ENCODE peak calls at places on chromosomes 16 and 17, in seven cellular contexts. One of them, this sample, is unnamed. For H3K27me3, the result is how much of the 10 kb centered on the place peaks cover.

GRCh38 chr17:53166736-53167135 is 656.0 kb upstream of the KIF2B start:
- DNase-seq in AG04450: no peak
- DNase-seq in left lung: no peak
- DNase-seq in MM.1S: no peak
- DNase-seq in CD8-positive, alpha-beta T cell: no peak
- DNase-seq in upper lobe of left lung: no peak
- DNase-seq in IMR-90: no peak
- DNase-seq in this sample: no peak

GRCh38 chr16:72312862-72313261 is 140.9 kb upstream of the PMFBP1 start:
- DNase-seq in AG04450: no peak
- DNase-seq in left lung: no peak
- DNase-seq in MM.1S: no peak
- DNase-seq in CD8-positive, alpha-beta T cell: no peak
- DNase-seq in upper lobe of left lung: no peak
- DNase-seq in IMR-90: peak
- DNase-seq in this sample: no peak

GRCh38 chr16:59048876-59049275 is 314.8 kb upstream of the GOT2 start:
- DNase-seq in AG04450: no peak
- DNase-seq in left lung: no peak
- DNase-seq in MM.1S: no peak
- DNase-seq in CD8-positive, alpha-beta T cell: no peak
- DNase-seq in upper lobe of left lung: no peak
- DNase-seq in IMR-90: no peak
- DNase-seq in this sample: no peak

GRCh38 chr17:47295037-47295873 is 28.5 kb upstream of the EFCAB13 start:
- DNase-seq in AG04450: no peak
- DNase-seq in left lung: no peak
- DNase-seq in MM.1S: no peak
- DNase-seq in CD8-positive, alpha-beta T cell: no peak
- DNase-seq in upper lobe of left lung: no peak
- DNase-seq in IMR-90: no peak
- DNase-seq in this sample: no peak

GRCh38 chr17:40307001-40307690 is 1.8 kb upstream of the RARA start:
- DNase-seq in AG04450: no peak
- DNase-seq in left lung: no peak
- DNase-seq in MM.1S: no peak
- DNase-seq in CD8-positive, alpha-beta T cell: no peak
- DNase-seq in upper lobe of left lung: no peak
- DNase-seq in IMR-90: no peak
- DNase-seq in this sample: no peak

GRCh38 chr16:78984324-78984723 is 616.2 kb downstream of the MAF start:
- DNase-seq in AG04450: no peak
- DNase-seq in left lung: no peak
- DNase-seq in MM.1S: no peak
- DNase-seq in CD8-positive, alpha-beta T cell: no peak
- DNase-seq in upper lobe of left lung: no peak
- DNase-seq in IMR-90: no peak
- DNase-seq in this sample: no peak

GRCh38 chr16:75288596-75289120 is 37.2 kb upstream of the BCAR1 start:
- DNase-seq in AG04450: no peak
- DNase-seq in left lung: no peak
- DNase-seq in MM.1S: no peak
- DNase-seq in CD8-positive, alpha-beta T cell: peak
- DNase-seq in upper lobe of left lung: no peak
- DNase-seq in IMR-90: no peak
- DNase-seq in this sample: peak

GRCh38 chr17:15121426-15121825 is 143.7 kb downstream of the PMP22 start:
- DNase-seq in AG04450: no peak
- DNase-seq in left lung: no peak
- DNase-seq in MM.1S: no peak
- DNase-seq in CD8-positive, alpha-beta T cell: no peak
- DNase-seq in upper lobe of left lung: no peak
- DNase-seq in IMR-90: peak
- DNase-seq in this sample: no peak

GRCh38 chr16:12651765-12652531 is 151.7 kb downstream of the CPPED1 start:
- DNase-seq in AG04450: no peak
- DNase-seq in left lung: no peak
- DNase-seq in MM.1S: no peak
- DNase-seq in CD8-positive, alpha-beta T cell: no peak
- DNase-seq in upper lobe of left lung: no peak
- DNase-seq in IMR-90: no peak
- DNase-seq in this sample: no peak

GRCh38 chr17:81802856-81803643 is 900 bp upstream of the GCGR start:
- DNase-seq in AG04450: no peak
- DNase-seq in left lung: no peak
- DNase-seq in MM.1S: no peak
- DNase-seq in CD8-positive, alpha-beta T cell: no peak
- DNase-seq in upper lobe of left lung: no peak
- DNase-seq in IMR-90: no peak
- DNase-seq in this sample: no peak

GRCh38 chr17:81806461-81807209 is 2.7 kb downstream of the GCGR start:
- DNase-seq in AG04450: no peak
- DNase-seq in left lung: no peak
- DNase-seq in MM.1S: no peak
- DNase-seq in CD8-positive, alpha-beta T cell: no peak
- DNase-seq in upper lobe of left lung: no peak
- DNase-seq in IMR-90: no peak
- DNase-seq in this sample: no peak

GRCh38 chr17:81803728-81804558 is at the start of gene GCGR:
- DNase-seq in AG04450: no peak
- DNase-seq in left lung: no peak
- DNase-seq in MM.1S: no peak
- DNase-seq in CD8-positive, alpha-beta T cell: no peak
- DNase-seq in upper lobe of left lung: no peak
- DNase-seq in IMR-90: no peak
- DNase-seq in this sample: no peak

GRCh38 chr17:81805707-81806460 is 1.9 kb downstream of the GCGR start:
- DNase-seq in AG04450: no peak
- DNase-seq in left lung: no peak
- DNase-seq in MM.1S: no peak
- DNase-seq in CD8-positive, alpha-beta T cell: no peak
- DNase-seq in upper lobe of left lung: no peak
- DNase-seq in IMR-90: no peak
- DNase-seq in this sample: no peak

GRCh38 chr17:81804559-81805399 is 829 bp downstream of the GCGR start:
- DNase-seq in AG04450: no peak
- DNase-seq in left lung: no peak
- DNase-seq in MM.1S: no peak
- DNase-seq in CD8-positive, alpha-beta T cell: no peak
- DNase-seq in upper lobe of left lung: no peak
- DNase-seq in IMR-90: no peak
- DNase-seq in this sample: no peak
- H3K27me3 ChIP-seq in AG04450: half or more
- H3K27me3 ChIP-seq in left lung: half or more
- H3K27me3 ChIP-seq in MM.1S: half or more
- H3K27me3 ChIP-seq in CD8-positive, alpha-beta T cell: under half
- H3K27me3 ChIP-seq in upper lobe of left lung: half or more
- H3K27me3 ChIP-seq in IMR-90: half or more
- H3K27me3 ChIP-seq in this sample: under half

GRCh38 chr16:55653106-55653505 is 2.7 kb upstream of the SLC6A2 start:
- DNase-seq in AG04450: no peak
- DNase-seq in left lung: no peak
- DNase-seq in MM.1S: no peak
- DNase-seq in CD8-positive, alpha-beta T cell: no peak
- DNase-seq in upper lobe of left lung: no peak
- DNase-seq in IMR-90: no peak
- DNase-seq in this sample: no peak
- H3K27me3 ChIP-seq in AG04450: under half
- H3K27me3 ChIP-seq in left lung: half or more
- H3K27me3 ChIP-seq in MM.1S: under half
- H3K27me3 ChIP-seq in CD8-positive, alpha-beta T cell: under half
- H3K27me3 ChIP-seq in upper lobe of left lung: under half
- H3K27me3 ChIP-seq in IMR-90: half or more
- H3K27me3 ChIP-seq in this sample: under half

GRCh38 chr17:77071925-77072490 is 68.8 kb upstream of the SEC14L1 start:
- DNase-seq in AG04450: no peak
- DNase-seq in left lung: no peak
- DNase-seq in MM.1S: no peak
- DNase-seq in CD8-positive, alpha-beta T cell: no peak
- DNase-seq in upper lobe of left lung: no peak
- DNase-seq in IMR-90: no peak
- DNase-seq in this sample: no peak
- H3K27me3 ChIP-seq in AG04450: under half
- H3K27me3 ChIP-seq in left lung: half or more
- H3K27me3 ChIP-seq in MM.1S: under half
- H3K27me3 ChIP-seq in CD8-positive, alpha-beta T cell: under half
- H3K27me3 ChIP-seq in upper lobe of left lung: under half
- H3K27me3 ChIP-seq in IMR-90: half or more
- H3K27me3 ChIP-seq in this sample: under half

DNA sequence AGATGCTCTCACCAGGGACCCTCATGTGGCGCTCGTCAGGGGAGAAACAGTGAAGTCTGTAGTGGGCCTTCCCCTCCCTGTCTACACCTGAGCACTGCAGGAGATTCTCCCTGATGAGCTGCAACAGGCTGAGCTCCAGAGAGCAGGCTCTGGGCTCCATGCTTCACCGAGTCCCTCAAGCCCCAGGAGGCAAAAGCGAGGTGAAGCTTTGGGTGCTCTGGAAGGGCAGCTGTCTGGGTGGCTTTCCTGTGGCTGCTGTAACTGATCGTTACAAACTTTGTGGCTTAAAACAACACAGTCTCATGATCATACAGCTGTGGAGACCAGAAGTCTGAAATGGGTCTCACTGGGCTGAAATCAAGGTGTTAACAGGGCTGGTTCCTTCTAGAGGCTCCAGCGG is 12.1 kb upstream of the CD300LD start:
- DNase-seq in AG04450: no peak
- DNase-seq in left lung: no peak
- DNase-seq in MM.1S: no peak
- DNase-seq in CD8-positive, alpha-beta T cell: no peak
- DNase-seq in upper lobe of left lung: no peak
- DNase-seq in IMR-90: no peak
- DNase-seq in this sample: no peak
- H3K27me3 ChIP-seq in AG04450: under half
- H3K27me3 ChIP-seq in left lung: half or more
- H3K27me3 ChIP-seq in MM.1S: half or more
- H3K27me3 ChIP-seq in CD8-positive, alpha-beta T cell: under half
- H3K27me3 ChIP-seq in upper lobe of left lung: under half
- H3K27me3 ChIP-seq in IMR-90: under half
- H3K27me3 ChIP-seq in this sample: under half